ENCODE peak calls at places on chromosome 5, in five cellular contexts. C, L, J, H and Z are unnamed samples.
A peak's percentile ranks its signal among the peaks of the same experiment; 100 is the strongest.

GRCh38 chr5:55187370-55187769 is 14.4 kb upstream of the CDC20B start:
- DNase-seq in L (no peak), J (peak; percentile 23), C (no peak), H (no peak), Z (no peak)

GRCh38 chr5:68548959-68549676 is 333.6 kb downstream of the PIK3R1 start:
- DNase-seq in L (no peak), H (no peak), C (no peak), J (peak; percentile 38), Z (no peak)

GRCh38 chr5:175902013-175902412 is 30.6 kb downstream of the CPLX2 start:
- DNase-seq in J (no peak), H (no peak), C (no peak), L (no peak), Z (no peak)

GRCh38 chr5:101012880-101013279 is 109.8 kb upstream of the ST8SIA4 start:
- DNase-seq in H (no peak), J (no peak), L (no peak), C (no peak), Z (no peak)

GRCh38 chr5:171999877-172000276 is 6.6 kb downstream of the FBXW11 start:
- DNase-seq in C (no peak), H (no peak), J (no peak), L (peak; percentile 31), Z (no peak)

GRCh38 chr5:101424530-101425175 is 521.6 kb upstream of the ST8SIA4 start:
- DNase-seq in L (no peak), J (peak; percentile 40), C (no peak), H (no peak), Z (peak; percentile 71)

GRCh38 chr5:115467631-115468030 is 76.9 kb downstream of the FEM1C start:
- DNase-seq in H (no peak), J (no peak), L (no peak), C (no peak), Z (no peak)

GRCh38 chr5:1125030-1125357 is 13.1 kb upstream of the SLC12A7 start:
- DNase-seq in C (no peak), H (no peak), L (no peak), J (peak; percentile 85), Z (peak; percentile 18)

GRCh38 chr5:54993318-54993717 is 7.9 kb upstream of the ESM1 start:
- DNase-seq in J (no peak), L (no peak), H (no peak), C (no peak), Z (no peak)

GRCh38 chr5:97297063-97297715 is 114.1 kb upstream of the RIOK2 start:
- DNase-seq in L (peak; percentile 39), C (no peak), H (peak; percentile 25), J (peak; percentile 10), Z (no peak)

GRCh38 chr5:14665949-14666741 is 1.6 kb downstream of the OTULIN start:
- DNase-seq in H (no peak), L (peak; percentile 53), J (no peak), C (no peak), Z (no peak)

GRCh38 chr5:175686396-175686795 is 28.5 kb downstream of the HRH2 start:
- DNase-seq in C (no peak), L (no peak), H (no peak), J (no peak), Z (no peak)

GRCh38 chr5:117833666-117834065 is 1154.7 kb downstream of the DTWD2 start:
- DNase-seq in H (no peak), J (no peak), C (no peak), L (no peak), Z (no peak)

GRCh38 chr5:143543358-143544255 is 140.1 kb upstream of the NR3C1 start:
- DNase-seq in L (no peak), J (peak; percentile 42), C (no peak), H (no peak), Z (no peak)

GRCh38 chr5:174606646-174607045 is 117.7 kb upstream of the MSX2 start:
- DNase-seq in H (no peak), C (no peak), L (no peak), J (no peak), Z (no peak)

GRCh38 chr5:173383711-173384110 is 55.5 kb upstream of the STC2 start:
- DNase-seq in C (no peak), J (no peak), L (no peak), H (no peak), Z (no peak)

GRCh38 chr5:153081385-153081784 is 409.1 kb upstream of the GRIA1 start:
- DNase-seq in C (no peak), J (no peak), H (no peak), L (no peak), Z (no peak)

GRCh38 chr5:134418958-134419357 is 7.3 kb upstream of the CDKN2AIPNL start:
- DNase-seq in J (no peak), C (no peak), L (no peak), H (no peak), Z (no peak)

GRCh38 chr5:39947657-39948056 is 522.9 kb upstream of the DAB2 start:
- DNase-seq in J (peak; percentile 6), L (no peak), C (no peak), H (no peak), Z (no peak)

GRCh38 chr5:158599132-158599531 is 500.6 kb downstream of the EBF1 start:
- DNase-seq in L (no peak), C (no peak), H (no peak), J (peak; percentile 8), Z (no peak)

GRCh38 chr5:81800797-81801196 is 49.9 kb upstream of the SSBP2 start:
- DNase-seq in L (no peak), H (no peak), C (no peak), J (peak; percentile 14), Z (no peak)

GRCh38 chr5:146662229-146662628 is 146.2 kb upstream of the GPR151 start:
- DNase-seq in J (peak; percentile 52), C (no peak), H (no peak), L (no peak), Z (no peak)

GRCh38 chr5:85017271-85017670 is 632.6 kb upstream of the EDIL3 start:
- DNase-seq in L (no peak), C (no peak), J (no peak), H (no peak), Z (no peak)

GRCh38 chr5:77844408-77845272 is 68.5 kb upstream of the TBCA start:
- DNase-seq in J (no peak), C (no peak), H (no peak), L (peak; percentile 39), Z (no peak)

GRCh38 chr5:158995694-158996173 is 104.0 kb downstream of the EBF1 start:
- DNase-seq in L (no peak), C (no peak), H (no peak), J (no peak), Z (no peak)

GRCh38 chr5:81639556-81639955 is 111.3 kb downstream of the SSBP2 start:
- DNase-seq in C (no peak), L (no peak), H (no peak), J (peak; percentile 7), Z (no peak)

GRCh38 chr5:32842798-32843531 is 131.8 kb downstream of the NPR3 start:
- DNase-seq in L (no peak), J (no peak), C (no peak), H (no peak), Z (no peak)

GRCh38 chr5:112122353-112122752 is 296.7 kb downstream of the EPB41L4A start:
- DNase-seq in C (no peak), J (no peak), L (no peak), H (no peak), Z (no peak)

GRCh38 chr5:170857066-170857465 is 4.8 kb upstream of the RANBP17 start:
- DNase-seq in J (no peak), C (no peak), L (no peak), H (no peak), Z (no peak)

GRCh38 chr5:80289320-80289719 is 30.5 kb upstream of the SPZ1 start:
- DNase-seq in H (no peak), C (no peak), L (no peak), J (no peak), Z (no peak)
- TF ChIP-seq CTCF in H (no peak), C (no peak), L (no peak), J (no peak), Z (no peak)

DNA sequence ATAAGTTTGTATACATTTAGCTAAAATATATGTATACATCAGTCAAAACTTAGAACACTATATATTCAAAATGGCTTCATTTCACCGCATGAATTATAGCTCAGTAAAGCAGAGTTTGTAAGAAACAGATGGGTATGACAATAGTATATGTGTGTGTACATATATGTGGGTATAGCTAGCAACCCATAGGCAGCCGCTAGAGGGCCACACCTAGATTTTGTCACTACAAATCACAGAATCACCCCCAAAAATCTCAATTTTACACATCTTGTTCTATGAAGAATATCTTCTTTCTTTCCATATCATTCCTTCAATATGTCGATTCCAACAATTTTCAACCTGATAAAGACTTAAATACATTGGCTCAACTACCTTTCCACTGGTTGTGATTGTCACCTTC is 357.8 kb upstream of the CCNG1 start:
- DNase-seq in C (no peak), J (no peak), H (no peak), L (no peak), Z (no peak)
- TF ChIP-seq CTCF in C (no peak), J (peak; percentile 19), H (peak; percentile 48), L (peak; percentile 51), Z (no peak)

DNA sequence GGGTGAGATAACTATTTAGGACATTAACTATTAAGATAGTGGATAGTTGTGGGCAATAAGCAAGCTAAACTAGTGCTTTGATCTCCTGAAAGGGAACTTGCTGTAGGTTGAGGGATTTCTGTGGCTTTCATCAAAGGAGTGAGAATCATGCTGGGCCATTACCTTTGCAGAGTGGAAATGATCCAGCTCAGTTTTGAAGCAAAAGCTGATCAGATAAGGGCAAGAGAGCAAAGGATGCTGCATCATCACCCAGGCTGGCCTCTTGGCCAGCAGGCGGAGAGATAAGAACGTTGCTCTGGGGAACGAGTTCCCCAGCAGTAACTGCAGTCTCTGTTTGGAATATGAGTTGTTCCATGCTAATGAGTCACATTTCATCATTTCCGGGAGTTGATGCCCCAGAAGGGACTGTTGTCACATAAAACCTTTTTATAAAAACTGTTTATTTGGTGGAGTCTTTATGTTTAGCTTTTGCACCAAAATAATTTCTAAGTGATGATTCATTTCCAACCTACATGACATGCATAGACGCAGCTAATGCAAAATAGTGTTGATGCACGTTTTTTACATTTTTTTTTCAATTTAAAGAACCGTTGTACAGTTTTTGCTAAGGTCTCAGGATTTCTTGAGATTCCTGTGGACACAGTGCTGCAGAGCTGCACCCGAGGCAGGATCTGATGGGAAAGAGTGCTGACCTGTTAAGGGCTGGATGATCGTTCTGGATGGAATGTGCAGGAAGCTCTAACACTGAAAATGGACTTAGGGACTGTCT is 99.3 kb downstream of the ACTBL2 start:
- DNase-seq in L (no peak), C (no peak), H (no peak), J (peak; percentile 88), Z (peak; percentile 67)
- TF ChIP-seq CTCF in L (no peak), C (no peak), H (no peak), J (peak; percentile 36), Z (peak; percentile 53)

GRCh38 chr5:122091942-122092600 is 14.0 kb upstream of the LOX start:
- DNase-seq in H (no peak), L (no peak), J (peak; percentile 54), C (no peak), Z (no peak)
- TF ChIP-seq CTCF in H (peak; percentile 57), L (no peak), J (peak; percentile 50), C (peak; percentile 27), Z (peak; percentile 62)

DNA sequence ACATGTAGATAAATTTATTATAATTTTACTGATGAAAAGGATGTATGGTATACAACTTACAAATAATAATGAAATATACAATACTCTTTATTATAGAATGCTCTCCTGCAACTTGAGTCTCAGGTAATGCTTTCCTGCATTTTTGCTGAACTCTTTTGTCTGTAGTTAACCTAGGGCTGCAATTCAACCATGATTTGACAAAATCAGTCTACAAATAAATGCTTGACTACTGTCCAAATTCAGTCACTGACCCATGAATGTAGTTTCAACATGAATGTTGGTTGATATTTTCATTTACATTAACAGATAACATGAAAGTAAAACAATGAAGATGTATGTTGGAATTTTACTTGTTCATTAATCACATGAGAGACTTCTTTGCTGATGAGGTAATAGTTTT is 320.9 kb downstream of the ZSWIM6 start:
- DNase-seq in H (no peak), L (no peak), J (no peak), C (no peak), Z (no peak)
- TF ChIP-seq CTCF in H (no peak), L (no peak), J (no peak), C (no peak), Z (no peak)